ENCODE peak calls at places on chromosomes 3 and 15, in seven cellular contexts. One of them, this sample, is unnamed. For H3K4me1 and H3K27me3, the result is how much of the 10 kb centered on the place peaks cover.

GRCh38 chr3:127735767-127736693 is 63.3 kb downstream of the ABTB1 start:
- DNase-seq in body of pancreas: peak
- DNase-seq in mammary epithelial cell: peak
- DNase-seq in psoas muscle: no peak
- DNase-seq in tibial artery: no peak
- DNase-seq in tibial nerve: no peak
- DNase-seq in CD8-positive, alpha-beta T cell: no peak
- DNase-seq in this sample: no peak

GRCh38 chr3:98823791-98824190 is 60.7 kb downstream of the ST3GAL6 start:
- DNase-seq in psoas muscle: no peak
- DNase-seq in tibial artery: no peak
- DNase-seq in body of pancreas: no peak
- DNase-seq in tibial nerve: no peak
- DNase-seq in CD8-positive, alpha-beta T cell: no peak
- DNase-seq in mammary epithelial cell: no peak
- DNase-seq in this sample: no peak

GRCh38 chr3:192422998-192423349 is 304.4 kb downstream of the FGF12 start:
- DNase-seq in body of pancreas: no peak
- DNase-seq in psoas muscle: no peak
- DNase-seq in tibial nerve: no peak
- DNase-seq in tibial artery: no peak
- DNase-seq in CD8-positive, alpha-beta T cell: no peak
- DNase-seq in mammary epithelial cell: no peak
- DNase-seq in this sample: no peak

GRCh38 chr3:108178676-108179075 is 43.5 kb downstream of the IFT57 start:
- DNase-seq in mammary epithelial cell: peak
- DNase-seq in tibial artery: no peak
- DNase-seq in psoas muscle: no peak
- DNase-seq in CD8-positive, alpha-beta T cell: no peak
- DNase-seq in body of pancreas: no peak
- DNase-seq in tibial nerve: no peak
- DNase-seq in this sample: no peak

GRCh38 chr3:150078983-150079739 is 108.5 kb upstream of the PFN2 start:
- DNase-seq in CD8-positive, alpha-beta T cell: no peak
- DNase-seq in psoas muscle: no peak
- DNase-seq in tibial nerve: no peak
- DNase-seq in tibial artery: no peak
- DNase-seq in body of pancreas: peak
- DNase-seq in mammary epithelial cell: peak
- DNase-seq in this sample: no peak

GRCh38 chr3:114659109-114660081 is 365.6 kb downstream of the TIGIT start:
- DNase-seq in body of pancreas: no peak
- DNase-seq in mammary epithelial cell: no peak
- DNase-seq in tibial artery: no peak
- DNase-seq in psoas muscle: peak
- DNase-seq in tibial nerve: no peak
- DNase-seq in CD8-positive, alpha-beta T cell: no peak
- DNase-seq in this sample: peak

GRCh38 chr15:87224409-87224808 is 1032.1 kb downstream of the NTRK3 start:
- DNase-seq in CD8-positive, alpha-beta T cell: no peak
- DNase-seq in tibial artery: no peak
- DNase-seq in tibial nerve: no peak
- DNase-seq in psoas muscle: no peak
- DNase-seq in body of pancreas: no peak
- DNase-seq in mammary epithelial cell: no peak
- DNase-seq in this sample: no peak

GRCh38 chr15:63057454-63058335 is 15.1 kb downstream of the TPM1 start:
- DNase-seq in psoas muscle: no peak
- DNase-seq in body of pancreas: no peak
- DNase-seq in mammary epithelial cell: no peak
- DNase-seq in CD8-positive, alpha-beta T cell: no peak
- DNase-seq in tibial artery: no peak
- DNase-seq in tibial nerve: no peak
- DNase-seq in this sample: no peak

GRCh38 chr15:68653031-68653635 is 74.3 kb downstream of the CORO2B start:
- DNase-seq in mammary epithelial cell: no peak
- DNase-seq in body of pancreas: no peak
- DNase-seq in tibial artery: no peak
- DNase-seq in CD8-positive, alpha-beta T cell: no peak
- DNase-seq in psoas muscle: no peak
- DNase-seq in tibial nerve: no peak
- DNase-seq in this sample: no peak

GRCh38 chr15:69666921-69667811 is 214.5 kb downstream of the RPLP1 start:
- DNase-seq in tibial nerve: no peak
- DNase-seq in CD8-positive, alpha-beta T cell: no peak
- DNase-seq in mammary epithelial cell: no peak
- DNase-seq in tibial artery: no peak
- DNase-seq in body of pancreas: peak
- DNase-seq in psoas muscle: no peak
- DNase-seq in this sample: peak

GRCh38 chr3:29156071-29156715 is 124.7 kb upstream of the RBMS3 start:
- DNase-seq in tibial artery: no peak
- DNase-seq in tibial nerve: no peak
- DNase-seq in mammary epithelial cell: peak
- DNase-seq in psoas muscle: no peak
- DNase-seq in CD8-positive, alpha-beta T cell: no peak
- DNase-seq in body of pancreas: no peak
- DNase-seq in this sample: peak

GRCh38 chr3:13477946-13478345 is 2.2 kb upstream of the HDAC11 start:
- DNase-seq in tibial artery: peak
- DNase-seq in psoas muscle: no peak
- DNase-seq in mammary epithelial cell: no peak
- DNase-seq in body of pancreas: no peak
- DNase-seq in tibial nerve: no peak
- DNase-seq in CD8-positive, alpha-beta T cell: no peak
- DNase-seq in this sample: no peak

DNA sequence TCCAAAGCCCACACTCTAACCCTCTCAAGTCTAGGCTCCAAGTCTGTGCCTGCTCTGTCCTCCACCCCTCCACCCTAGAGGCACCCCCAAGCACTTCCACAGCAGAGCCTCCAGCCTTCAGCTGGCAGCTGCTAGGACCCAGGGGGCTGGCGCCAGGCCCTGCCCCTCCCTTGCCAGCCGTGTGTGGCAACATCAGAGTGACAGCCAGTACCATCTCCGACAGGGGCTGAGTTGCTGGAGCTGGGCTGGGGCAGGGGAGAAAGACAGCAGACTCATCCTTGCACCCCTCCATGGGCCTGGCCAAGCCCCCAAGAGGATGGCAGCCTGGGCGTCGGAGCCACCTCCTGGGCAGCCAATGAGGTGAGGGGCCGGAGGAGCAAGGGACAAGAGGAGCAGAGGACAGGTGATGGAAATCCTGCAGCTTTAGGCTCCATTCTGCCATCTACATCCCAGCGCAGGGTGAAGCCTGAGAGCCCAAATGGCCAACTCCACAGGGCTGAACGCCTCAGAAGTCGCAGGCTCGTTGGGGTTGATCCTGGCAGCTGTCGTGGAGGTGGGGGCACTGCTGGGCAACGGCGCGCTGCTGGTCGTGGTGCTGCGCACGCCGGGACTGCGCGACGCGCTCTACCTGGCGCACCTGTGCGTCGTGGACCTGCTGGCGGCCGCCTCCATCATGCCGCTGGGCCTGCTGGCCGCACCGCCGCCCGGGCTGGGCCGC is at the start of gene GPR62:
- DNase-seq in CD8-positive, alpha-beta T cell: no peak
- DNase-seq in body of pancreas: no peak
- DNase-seq in tibial nerve: no peak
- DNase-seq in psoas muscle: no peak
- DNase-seq in mammary epithelial cell: no peak
- DNase-seq in tibial artery: no peak
- DNase-seq in this sample: peak
- H3K4me3 ChIP-seq in CD8-positive, alpha-beta T cell: peak
- H3K4me3 ChIP-seq in body of pancreas: no peak
- H3K4me3 ChIP-seq in tibial nerve: peak
- H3K4me3 ChIP-seq in psoas muscle: peak
- H3K4me3 ChIP-seq in mammary epithelial cell: no peak
- H3K4me3 ChIP-seq in tibial artery: peak
- H3K4me3 ChIP-seq in this sample: peak

DNA sequence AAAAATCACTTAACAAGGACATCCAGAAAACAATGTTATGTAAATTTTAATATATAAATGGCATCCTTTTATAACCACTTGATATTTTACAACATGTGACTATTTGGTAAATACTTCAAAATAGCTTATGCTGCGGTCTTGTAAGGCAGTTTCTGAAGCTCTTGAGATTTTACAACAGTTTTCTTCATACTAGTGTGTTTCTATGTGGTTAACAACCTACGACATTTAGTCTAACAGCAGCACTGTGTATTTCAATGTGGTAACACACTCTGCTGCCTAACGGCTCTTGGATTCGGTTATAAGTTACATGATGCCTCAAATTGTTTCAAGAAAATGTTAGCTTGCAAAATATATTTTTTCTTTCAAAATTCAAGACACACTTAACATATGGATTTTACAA is 12.9 kb upstream of the MELTF start:
- DNase-seq in CD8-positive, alpha-beta T cell: no peak
- DNase-seq in mammary epithelial cell: no peak
- DNase-seq in tibial nerve: no peak
- DNase-seq in psoas muscle: no peak
- DNase-seq in tibial artery: no peak
- DNase-seq in body of pancreas: no peak
- DNase-seq in this sample: no peak
- H3K4me1 ChIP-seq in CD8-positive, alpha-beta T cell: under half
- H3K4me1 ChIP-seq in mammary epithelial cell: under half
- H3K4me1 ChIP-seq in tibial nerve: under half
- H3K4me1 ChIP-seq in psoas muscle: under half
- H3K4me1 ChIP-seq in tibial artery: under half
- H3K4me1 ChIP-seq in body of pancreas: under half
- H3K4me1 ChIP-seq in this sample: under half

GRCh38 chr15:45112592-45113379 is 1.2 kb downstream of the DUOX2 start:
- DNase-seq in tibial artery: no peak
- DNase-seq in CD8-positive, alpha-beta T cell: no peak
- DNase-seq in body of pancreas: no peak
- DNase-seq in psoas muscle: no peak
- DNase-seq in tibial nerve: no peak
- DNase-seq in mammary epithelial cell: peak
- DNase-seq in this sample: peak

GRCh38 chr15:45112143-45112591 is 1.8 kb downstream of the DUOX2 start:
- DNase-seq in tibial nerve: no peak
- DNase-seq in mammary epithelial cell: no peak
- DNase-seq in body of pancreas: no peak
- DNase-seq in CD8-positive, alpha-beta T cell: no peak
- DNase-seq in tibial artery: no peak
- DNase-seq in psoas muscle: no peak
- DNase-seq in this sample: no peak

GRCh38 chr15:45110256-45110820 is 3.6 kb downstream of the DUOX2 start:
- DNase-seq in mammary epithelial cell: no peak
- DNase-seq in psoas muscle: no peak
- DNase-seq in body of pancreas: no peak
- DNase-seq in tibial nerve: no peak
- DNase-seq in tibial artery: no peak
- DNase-seq in CD8-positive, alpha-beta T cell: no peak
- DNase-seq in this sample: no peak

GRCh38 chr15:45113380-45113990 is 487 bp downstream of the DUOX2 start:
- DNase-seq in tibial nerve: no peak
- DNase-seq in mammary epithelial cell: no peak
- DNase-seq in CD8-positive, alpha-beta T cell: no peak
- DNase-seq in tibial artery: no peak
- DNase-seq in body of pancreas: no peak
- DNase-seq in psoas muscle: no peak
- DNase-seq in this sample: no peak

DNA sequence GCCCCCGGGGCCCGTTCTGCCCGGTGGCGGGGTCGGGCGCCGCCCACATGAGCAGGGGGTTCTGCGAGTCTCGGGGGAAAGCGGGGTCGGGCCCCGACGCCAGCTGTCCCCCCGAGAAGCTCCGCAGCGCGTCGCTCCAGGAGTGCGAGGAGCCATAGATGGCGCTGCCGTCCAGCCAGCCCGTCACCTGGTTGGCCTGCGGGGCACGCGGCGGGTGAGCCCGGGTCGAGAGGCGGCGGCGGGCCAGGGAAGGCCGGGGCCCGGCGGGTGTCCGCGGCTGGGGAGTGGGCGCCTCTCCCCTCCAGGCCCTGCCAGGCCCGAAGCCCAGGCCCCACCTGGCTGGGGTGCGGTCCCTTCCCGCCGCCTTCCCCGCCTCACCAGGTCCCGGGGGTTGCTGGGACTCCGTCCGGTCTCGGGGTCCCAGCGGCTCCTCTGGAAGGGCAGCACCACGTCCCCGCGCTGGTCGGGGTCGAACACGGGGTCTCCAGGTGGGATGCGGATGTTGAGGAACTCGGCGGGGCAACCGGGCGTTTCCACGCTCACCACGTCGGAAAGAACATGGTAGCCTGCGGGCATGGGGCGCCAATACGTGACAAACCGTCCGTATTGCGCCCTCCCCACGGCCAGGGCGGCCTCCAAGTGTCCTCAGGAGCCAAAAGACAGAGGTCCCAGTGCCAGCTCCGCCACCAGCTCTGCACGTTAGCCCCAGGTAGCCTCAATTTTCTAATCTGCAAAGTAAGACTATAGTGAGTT is 2.4 kb downstream of the DUOX2 start:
- DNase-seq in tibial artery: no peak
- DNase-seq in psoas muscle: no peak
- DNase-seq in tibial nerve: no peak
- DNase-seq in CD8-positive, alpha-beta T cell: no peak
- DNase-seq in body of pancreas: no peak
- DNase-seq in mammary epithelial cell: no peak
- DNase-seq in this sample: no peak
- H3K27me3 ChIP-seq in tibial artery: half or more
- H3K27me3 ChIP-seq in psoas muscle: half or more
- H3K27me3 ChIP-seq in tibial nerve: under half
- H3K27me3 ChIP-seq in CD8-positive, alpha-beta T cell: under half
- H3K27me3 ChIP-seq in body of pancreas: under half
- H3K27me3 ChIP-seq in mammary epithelial cell: half or more
- H3K27me3 ChIP-seq in this sample: half or more

GRCh38 chr15:66829551-66830131 is 127.6 kb downstream of the SMAD6 start:
- DNase-seq in mammary epithelial cell: no peak
- DNase-seq in tibial artery: no peak
- DNase-seq in CD8-positive, alpha-beta T cell: no peak
- DNase-seq in body of pancreas: no peak
- DNase-seq in tibial nerve: no peak
- DNase-seq in psoas muscle: no peak
- DNase-seq in this sample: no peak
- H3K4me3 ChIP-seq in mammary epithelial cell: no peak
- H3K4me3 ChIP-seq in tibial artery: no peak
- H3K4me3 ChIP-seq in CD8-positive, alpha-beta T cell: no peak
- H3K4me3 ChIP-seq in body of pancreas: no peak
- H3K4me3 ChIP-seq in tibial nerve: no peak
- H3K4me3 ChIP-seq in psoas muscle: no peak
- H3K4me3 ChIP-seq in this sample: no peak

DNA sequence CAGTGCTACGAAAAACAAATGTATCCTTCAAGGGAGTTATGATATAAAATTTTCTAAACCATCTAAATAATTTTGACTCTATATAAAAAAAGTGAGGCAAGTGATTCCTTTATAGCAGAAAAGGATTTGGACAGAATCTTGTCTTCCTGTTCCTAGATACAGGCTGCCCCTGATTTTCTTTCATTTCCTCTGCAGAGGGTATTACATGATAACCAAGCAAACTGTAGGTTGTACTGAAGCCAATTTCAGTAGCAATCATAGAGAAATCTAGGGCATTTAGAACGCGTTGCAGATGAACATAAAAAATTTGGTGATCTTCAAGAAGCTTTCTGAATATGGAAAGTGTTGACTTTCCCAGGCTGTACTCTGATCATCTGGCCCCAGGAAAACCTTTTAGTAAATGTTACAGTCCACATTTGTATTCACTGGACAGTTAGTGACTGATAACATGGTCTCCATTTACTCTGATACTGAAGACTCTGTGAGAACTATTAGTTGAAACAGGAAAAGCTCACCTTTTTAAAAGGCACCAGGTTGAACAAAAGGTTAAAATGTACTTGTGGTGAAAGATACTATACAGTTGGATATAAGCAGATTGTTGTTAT is 9.1 kb upstream of the UTS2B start:
- DNase-seq in mammary epithelial cell: no peak
- DNase-seq in CD8-positive, alpha-beta T cell: no peak
- DNase-seq in tibial artery: no peak
- DNase-seq in psoas muscle: no peak
- DNase-seq in tibial nerve: no peak
- DNase-seq in body of pancreas: no peak
- DNase-seq in this sample: no peak
- H3K4me1 ChIP-seq in mammary epithelial cell: under half
- H3K4me1 ChIP-seq in CD8-positive, alpha-beta T cell: under half
- H3K4me1 ChIP-seq in tibial artery: half or more
- H3K4me1 ChIP-seq in psoas muscle: half or more
- H3K4me1 ChIP-seq in tibial nerve: under half
- H3K4me1 ChIP-seq in body of pancreas: half or more
- H3K4me1 ChIP-seq in this sample: under half